ENCODE peak calls at places on chromosomes 12 and 14, in four cellular contexts. B is G401, X is left colon, C is activated T-cell treated with anti-CD3 and anti-CD28 coated beads for 1 hour. V is an unnamed sample.

GRCh38 chr14:54902143-54902520 is 494 bp downstream of the GCH1 start:
- DNase-seq in X (peak), C (peak), B (peak), V (peak)

GRCh38 chr12:93379432-93380308 is 1.9 kb downstream of the NUDT4 start:
- DNase-seq in B (peak), X (no peak), C (no peak), V (no peak)

GRCh38 chr12:123886931-123887582 is 85.6 kb downstream of the CCDC92 start:
- DNase-seq in C (no peak), B (no peak), X (no peak), V (no peak)

GRCh38 chr12:19894049-19894448 is 454.8 kb downstream of the AEBP2 start:
- DNase-seq in X (no peak), B (no peak), C (no peak), V (no peak)

GRCh38 chr14:91919814-91920213 is 27.7 kb downstream of the FBLN5 start:
- DNase-seq in X (no peak), B (no peak), C (no peak), V (no peak)

GRCh38 chr14:33848706-33849454 is 102.0 kb downstream of the EGLN3 start:
- DNase-seq in C (no peak), X (peak), B (peak), V (peak)

GRCh38 chr14:81031488-81031887 is 76.1 kb downstream of the TSHR start:
- DNase-seq in B (no peak), C (no peak), X (no peak), V (no peak)

GRCh38 chr14:29454026-29454693 is 473.5 kb downstream of the PRKD1 start:
- DNase-seq in X (no peak), C (no peak), B (no peak), V (no peak)

GRCh38 chr12:121711925-121712461 is 559 bp upstream of the TMEM120B start:
- DNase-seq in B (peak), C (no peak), X (peak), V (peak)

GRCh38 chr14:78355109-78355508 is 184.9 kb downstream of the NRXN3 start:
- DNase-seq in B (no peak), C (no peak), X (no peak), V (no peak)

GRCh38 chr12:96876966-96877365 is 30.1 kb upstream of the NEDD1 start:
- DNase-seq in B (no peak), C (no peak), X (no peak), V (no peak)

GRCh38 chr12:84862190-84862589 is 50.4 kb downstream of the SLC6A15 start:
- DNase-seq in C (no peak), X (no peak), B (no peak), V (no peak)

GRCh38 chr14:104320611-104321086 is 182.3 kb downstream of the KIF26A start:
- DNase-seq in B (no peak), C (no peak), X (peak), V (no peak)

GRCh38 chr12:109165599-109165998 is 49.2 kb downstream of the ACACB start:
- DNase-seq in X (no peak), B (no peak), C (no peak), V (no peak)

GRCh38 chr12:113700943-113701342 is 229.3 kb upstream of the LHX5 start:
- DNase-seq in C (no peak), X (no peak), B (no peak), V (no peak)

GRCh38 chr12:75641031-75641780 is 129.8 kb upstream of the KRR1 start:
- DNase-seq in X (no peak), C (no peak), B (no peak), V (no peak)

GRCh38 chr14:103023881-103024473 is 33.4 kb downstream of the CDC42BPB start:
- DNase-seq in X (no peak), B (no peak), C (no peak), V (no peak)

GRCh38 chr14:31090872-31091764 is 64.9 kb upstream of the STRN3 start:
- DNase-seq in X (peak), C (no peak), B (no peak), V (peak)

GRCh38 chr12:41287500-41287899 is 99.4 kb downstream of the PDZRN4 start:
- DNase-seq in X (no peak), B (no peak), C (no peak), V (no peak)

GRCh38 chr12:104998423-104999346 is 12.6 kb downstream of the NOPCHAP1 start:
- DNase-seq in B (no peak), C (no peak), X (peak), V (peak)

GRCh38 chr14:34640826-34641225 is 10.9 kb upstream of the SNX6 start:
- DNase-seq in B (no peak), X (no peak), C (no peak), V (no peak)

GRCh38 chr12:85765443-85765842 is 70.8 kb downstream of the RASSF9 start:
- DNase-seq in B (no peak), C (no peak), X (no peak), V (no peak)

GRCh38 chr12:15074351-15074750 is 101.5 kb downstream of the PDE6H start:
- DNase-seq in X (no peak), B (no peak), C (no peak), V (no peak)

GRCh38 chr14:23722675-23723074 is 86.5 kb downstream of the DHRS2 start:
- DNase-seq in C (no peak), X (no peak), B (no peak), V (no peak)

GRCh38 chr12:108000111-108000510 is 129.0 kb upstream of the WSCD2 start:
- DNase-seq in C (no peak), X (no peak), B (no peak), V (no peak)

GRCh38 chr12:104736307-104736706 is 221.8 kb downstream of the SLC41A2 start:
- DNase-seq in B (no peak), C (no peak), X (no peak), V (no peak)

GRCh38 chr14:78697341-78697740 is 527.2 kb downstream of the NRXN3 start:
- DNase-seq in X (no peak), B (peak), C (no peak), V (no peak)

GRCh38 chr14:104290756-104291122 is 152.4 kb downstream of the KIF26A start:
- DNase-seq in C (no peak), B (no peak), X (peak), V (no peak)

GRCh38 chr12:46664771-46665287 is 161.0 kb downstream of the SLC38A4 start:
- DNase-seq in C (no peak), B (no peak), X (no peak), V (no peak)

GRCh38 chr14:58639842-58640484 is 2.2 kb downstream of the DACT1 start:
- DNase-seq in X (no peak), B (peak), C (no peak), V (peak)

GRCh38 chr14:53955671-53956426 is 776 bp downstream of the BMP4 start:
- DNase-seq in X (peak), B (no peak), C (no peak), V (peak)

GRCh38 chr12:56299308-56299852 is 750 bp downstream of the CS start:
- DNase-seq in C (no peak), X (peak), B (peak), V (no peak)

GRCh38 chr12:22653790-22654189 is 28.8 kb downstream of the ETNK1 start:
- DNase-seq in B (no peak), X (no peak), C (no peak), V (no peak)

GRCh38 chr12:80864046-80864735 is 73.5 kb downstream of the LIN7A start:
- DNase-seq in C (no peak), B (no peak), X (no peak), V (no peak)

GRCh38 chr14:72476657-72477499 is 417.0 kb downstream of the DPF3 start:
- DNase-seq in C (peak), X (peak), B (peak), V (peak)

GRCh38 chr12:130164216-130164542 is 1.9 kb downstream of the FZD10 start:
- DNase-seq in C (no peak), X (no peak), B (no peak), V (no peak)

GRCh38 chr12:22283006-22283506 is 51.5 kb downstream of the ST8SIA1 start:
- DNase-seq in C (no peak), X (no peak), B (no peak), V (no peak)

GRCh38 chr12:29207120-29207519 is 58.0 kb downstream of the FAR2 start:
- DNase-seq in B (no peak), C (no peak), X (no peak), V (no peak)

GRCh38 chr14:98909251-98909944 is 362.6 kb downstream of the BCL11B start:
- DNase-seq in C (no peak), X (no peak), B (no peak), V (no peak)